ENCODE peak calls at places on chromosomes 2 and 18, in ten cellular contexts. Q, V, D, G, I, P, W, N, C and R are unnamed samples. For H3K4me1 and H3K36me3, the result is how much of the 10 kb centered on the place peaks cover.

GRCh38 chr2:18991177-18992168 is 366.9 kb downstream of the OSR1 start:
- DNase-seq in Q (peak), V (no peak), D (no peak), G (no peak), I (peak), P (peak), W (peak), N (no peak), C (no peak), R (no peak)

GRCh38 chr2:166972418-166972817 is 84.1 kb downstream of the XIRP2 start:
- DNase-seq in Q (no peak), V (no peak), D (no peak), G (no peak), I (no peak), P (no peak), W (no peak), N (no peak), C (no peak), R (no peak)

GRCh38 chr2:120765911-120766757 is 30.5 kb downstream of the GLI2 start:
- DNase-seq in Q (peak), V (no peak), D (peak), G (no peak), I (peak), P (no peak), W (peak), N (no peak), C (peak), R (peak)

GRCh38 chr2:5482929-5483331 is 209.3 kb upstream of the SOX11 start:
- DNase-seq in Q (no peak), V (no peak), D (peak), G (no peak), I (no peak), P (no peak), W (no peak), N (no peak), C (no peak), R (no peak)

GRCh38 chr2:134839649-134840048 is 1.2 kb downstream of the ACMSD start:
- DNase-seq in Q (no peak), V (no peak), D (no peak), G (no peak), I (no peak), P (no peak), W (no peak), N (no peak), C (no peak), R (no peak)

GRCh38 chr18:63236417-63236816 is 83.2 kb downstream of the BCL2 start:
- DNase-seq in Q (no peak), V (no peak), D (no peak), G (no peak), I (peak), P (no peak), W (peak), N (no peak), C (peak), R (no peak)

GRCh38 chr2:42138163-42139016 is 30.8 kb upstream of the EML4 start:
- DNase-seq in Q (no peak), V (no peak), D (no peak), G (no peak), I (no peak), P (peak), W (no peak), N (no peak), C (no peak), R (no peak)

GRCh38 chr2:217529271-217529670 is 473.5 kb downstream of the TNS1 start:
- DNase-seq in Q (no peak), V (no peak), D (no peak), G (no peak), I (no peak), P (no peak), W (no peak), N (no peak), C (no peak), R (no peak)

GRCh38 chr18:5294113-5294617 is 1.4 kb downstream of the ZBTB14 start:
- DNase-seq in Q (no peak), V (no peak), D (no peak), G (no peak), I (peak), P (no peak), W (no peak), N (no peak), C (peak), R (no peak)

GRCh38 chr2:28730641-28731146 is 20.9 kb upstream of the PPP1CB start:
- DNase-seq in Q (no peak), V (no peak), D (no peak), G (no peak), I (no peak), P (no peak), W (no peak), N (no peak), C (no peak), R (no peak)

GRCh38 chr2:26185304-26185928 is 12.5 kb downstream of the GAREM2 start:
- DNase-seq in Q (no peak), V (no peak), D (no peak), G (no peak), I (no peak), P (no peak), W (no peak), N (no peak), C (no peak), R (no peak)

GRCh38 chr2:86064006-86064405 is 41.7 kb downstream of the POLR1A start:
- DNase-seq in Q (no peak), V (no peak), D (no peak), G (no peak), I (no peak), P (peak), W (no peak), N (no peak), C (no peak), R (no peak)

GRCh38 chr2:49753344-49753930 is 599.1 kb upstream of the FSHR start:
- DNase-seq in Q (no peak), V (no peak), D (no peak), G (no peak), I (no peak), P (no peak), W (no peak), N (no peak), C (no peak), R (no peak)

GRCh38 chr2:186456941-186457340 is 29.1 kb upstream of the ZC3H15 start:
- DNase-seq in Q (no peak), V (no peak), D (no peak), G (no peak), I (no peak), P (peak), W (no peak), N (no peak), C (no peak), R (no peak)

GRCh38 chr2:8754056-8754790 is 72.4 kb downstream of the ID2 start:
- DNase-seq in Q (no peak), V (no peak), D (no peak), G (no peak), I (no peak), P (no peak), W (no peak), N (no peak), C (no peak), R (no peak)

GRCh38 chr18:55908790-55909408 is 320.9 kb upstream of the TCF4 start:
- DNase-seq in Q (no peak), V (no peak), D (no peak), G (no peak), I (no peak), P (no peak), W (no peak), N (no peak), C (no peak), R (no peak)

GRCh38 chr18:21499997-21500396 is 100.5 kb downstream of the ESCO1 start:
- DNase-seq in Q (no peak), V (no peak), D (no peak), G (no peak), I (no peak), P (no peak), W (peak), N (no peak), C (no peak), R (no peak)

GRCh38 chr2:236744316-236745105 is 174.9 kb downstream of the ACKR3 start:
- DNase-seq in Q (no peak), V (no peak), D (no peak), G (no peak), I (no peak), P (peak), W (no peak), N (no peak), C (no peak), R (no peak)

GRCh38 chr2:100580474-100581264 is 17.9 kb downstream of the PDCL3 start:
- DNase-seq in Q (no peak), V (no peak), D (no peak), G (no peak), I (peak), P (no peak), W (no peak), N (peak), C (no peak), R (no peak)

GRCh38 chr2:100584811-100585210 is 22.0 kb downstream of the PDCL3 start:
- DNase-seq in Q (no peak), V (no peak), D (no peak), G (no peak), I (no peak), P (no peak), W (no peak), N (no peak), C (no peak), R (no peak)

GRCh38 chr2:100577777-100578176 is 15.0 kb downstream of the PDCL3 start:
- DNase-seq in Q (no peak), V (no peak), D (no peak), G (peak), I (no peak), P (peak), W (no peak), N (no peak), C (no peak), R (no peak)

GRCh38 chr2:100581265-100581612 is 18.4 kb downstream of the PDCL3 start:
- DNase-seq in Q (no peak), V (no peak), D (no peak), G (no peak), I (no peak), P (no peak), W (no peak), N (no peak), C (no peak), R (no peak)
- H3K4me3 ChIP-seq in Q (no peak), V (no peak), D (no peak), G (no peak), I (no peak), P (no peak), W (no peak), N (peak), C (no peak), R (no peak)

DNA sequence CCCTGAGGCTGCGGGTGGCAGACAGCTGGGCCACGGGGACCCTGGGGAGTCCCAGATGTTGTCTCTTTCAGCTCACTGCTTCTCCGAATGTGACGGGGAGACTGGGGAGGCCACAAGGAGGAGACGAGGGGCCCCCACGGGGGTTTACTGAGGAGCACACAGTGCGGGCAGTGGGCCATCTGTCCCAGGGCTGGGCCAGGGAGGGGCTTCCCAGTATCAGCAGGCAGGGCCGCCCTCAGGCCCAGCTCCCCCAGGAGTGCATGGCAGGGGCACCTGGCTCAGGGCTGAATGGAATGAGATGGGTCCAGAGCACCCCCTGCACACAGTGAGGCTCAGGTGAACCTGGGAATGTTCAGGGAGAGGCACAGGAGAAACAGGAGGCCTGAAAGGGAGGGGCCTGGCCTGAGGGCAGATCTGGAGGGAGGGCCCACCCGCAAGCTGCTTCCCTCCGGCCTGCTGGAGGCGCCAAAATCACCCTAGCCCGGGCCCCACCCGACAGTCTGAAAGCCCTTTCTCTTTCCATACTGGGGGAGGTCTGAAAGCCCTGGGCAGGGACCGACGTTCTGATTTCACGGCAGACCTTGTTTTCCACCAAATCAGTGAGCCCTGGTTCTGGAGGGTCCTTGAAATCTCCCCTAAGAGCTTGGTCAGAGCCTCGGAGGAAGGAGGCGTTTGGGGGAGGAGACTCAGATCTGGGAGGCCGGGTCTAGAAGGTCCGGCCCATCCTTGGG is 35.5 kb upstream of the PTMA start:
- DNase-seq in Q (no peak), V (no peak), D (peak), G (peak), I (peak), P (no peak), W (no peak), N (no peak), C (no peak), R (no peak)
- H3K4me1 ChIP-seq in Q (under half), V (under half), D (under half), G (half or more), I (half or more), P (under half), W (under half), N (under half), C (under half), R (under half)

GRCh38 chr2:103183061-103183460 is 421.2 kb downstream of the TMEM182 start:
- DNase-seq in Q (no peak), V (no peak), D (no peak), G (no peak), I (no peak), P (no peak), W (no peak), N (no peak), C (no peak), R (no peak)
- H3K36me3 ChIP-seq in Q (under half), V (under half), D (under half), G (under half), I (under half), P (under half), W (under half), N (under half), C (under half), R (under half)

DNA sequence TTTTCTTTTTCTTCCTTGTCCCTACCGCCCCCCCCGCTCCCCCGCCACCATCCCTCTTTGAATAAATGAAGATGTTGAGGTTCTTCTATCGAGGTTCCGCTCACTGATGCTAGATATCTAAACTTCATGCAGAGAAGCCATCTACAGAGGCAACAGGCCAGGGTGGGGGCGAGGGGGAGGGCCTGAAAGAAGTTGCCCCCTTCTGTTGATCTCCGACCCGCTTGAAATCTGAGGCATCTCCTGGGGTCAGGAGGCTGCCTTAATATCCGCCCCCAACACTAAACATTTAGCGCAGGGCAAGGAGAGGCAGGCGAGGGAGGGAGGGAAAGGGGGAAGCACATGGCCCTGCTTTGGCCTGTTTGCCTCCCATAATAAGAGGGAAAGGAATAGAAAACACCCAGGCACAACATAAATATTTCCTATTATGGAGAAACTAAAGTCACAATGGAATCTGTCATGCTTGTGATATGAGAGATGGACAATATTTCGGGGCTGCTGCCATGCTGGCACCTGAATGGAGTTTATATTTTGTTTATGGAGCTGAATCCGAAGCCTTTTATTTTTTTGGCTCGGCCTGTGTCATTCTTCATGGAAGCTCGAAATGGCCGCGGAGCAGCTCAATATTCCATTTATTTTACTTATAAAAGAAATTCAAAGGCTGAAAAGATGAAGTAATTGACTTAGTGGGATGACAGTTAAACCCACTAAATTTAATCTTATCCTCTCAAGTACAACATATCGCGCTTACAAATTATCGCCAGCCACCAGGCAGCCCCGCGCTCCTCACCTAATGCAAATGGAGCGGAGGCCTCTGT is 221.1 kb downstream of the INSIG2 start:
- DNase-seq in Q (no peak), V (no peak), D (no peak), G (no peak), I (no peak), P (no peak), W (no peak), N (no peak), C (no peak), R (no peak)
- H3K4me3 ChIP-seq in Q (peak), V (no peak), D (peak), G (no peak), I (peak), P (peak), W (peak), N (peak), C (peak), R (peak)

DNA sequence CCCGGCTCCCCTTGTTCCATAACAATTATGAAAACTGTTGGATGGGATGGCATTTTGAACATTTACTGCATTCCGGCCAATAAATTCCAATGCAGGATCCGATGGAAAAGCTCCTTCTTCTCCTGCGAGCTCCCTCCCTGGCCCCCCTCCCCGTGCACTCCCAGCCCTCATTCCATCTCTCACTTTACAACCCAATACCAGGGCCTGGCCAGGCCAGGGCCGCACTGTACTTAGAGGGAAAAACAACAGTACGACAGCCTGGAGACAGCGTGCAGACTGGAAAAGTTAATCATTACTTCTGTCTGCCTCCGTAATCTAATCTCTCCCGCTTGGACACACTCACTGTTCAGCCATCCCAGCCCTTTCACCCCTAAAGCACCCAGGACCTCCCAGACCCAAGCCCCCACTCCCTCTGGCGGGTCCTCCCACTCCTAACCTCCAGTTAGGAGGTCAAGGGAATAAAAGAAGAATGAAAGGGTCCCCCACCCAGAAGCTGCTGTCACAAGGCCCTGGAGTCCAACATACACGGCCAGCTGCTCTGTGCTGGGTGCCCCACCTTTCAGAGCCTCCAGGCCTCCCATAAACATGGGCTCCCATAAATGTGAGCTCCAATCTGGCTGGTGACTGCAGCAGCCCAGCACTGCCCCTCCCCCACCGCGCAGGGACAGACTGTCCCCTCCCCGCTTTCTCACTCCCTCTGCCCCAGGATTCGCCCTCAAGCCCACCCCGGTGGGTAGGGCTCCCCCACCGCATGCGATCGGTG is 20.6 kb downstream of the SMAD7 start:
- DNase-seq in Q (peak), V (no peak), D (peak), G (no peak), I (no peak), P (no peak), W (no peak), N (no peak), C (no peak), R (no peak)
- H3K4me1 ChIP-seq in Q (under half), V (under half), D (half or more), G (half or more), I (half or more), P (half or more), W (half or more), N (half or more), C (half or more), R (half or more)